ENCODE peak calls at places on chromosome 9, in ten cellular contexts. One of them, this sample, is unnamed. For H3K4me1, the result is how much of the 10 kb centered on the place peaks cover.

GRCh38 chr9:110626109-110626829 is 42.3 kb upstream of the MUSK start:
- DNase-seq in IMR-90: peak
- DNase-seq in ovary: no peak
- DNase-seq in OCI-LY7: no peak
- DNase-seq in colonic mucosa: no peak
- DNase-seq in A549: no peak
- DNase-seq in heart right ventricle: no peak
- DNase-seq in endodermal cell: no peak
- DNase-seq in spleen: no peak
- DNase-seq in fibroblast of lung: peak
- DNase-seq in this sample: no peak

GRCh38 chr9:130996672-130997394 is 12.1 kb upstream of the LAMC3 start:
- DNase-seq in A549: peak
- DNase-seq in endodermal cell: no peak
- DNase-seq in ovary: no peak
- DNase-seq in spleen: no peak
- DNase-seq in OCI-LY7: no peak
- DNase-seq in colonic mucosa: no peak
- DNase-seq in fibroblast of lung: no peak
- DNase-seq in heart right ventricle: no peak
- DNase-seq in IMR-90: no peak
- DNase-seq in this sample: no peak

GRCh38 chr9:133868203-133868602 is 123.9 kb downstream of the VAV2 start:
- DNase-seq in heart right ventricle: no peak
- DNase-seq in IMR-90: no peak
- DNase-seq in ovary: no peak
- DNase-seq in colonic mucosa: no peak
- DNase-seq in OCI-LY7: no peak
- DNase-seq in fibroblast of lung: no peak
- DNase-seq in spleen: no peak
- DNase-seq in A549: no peak
- DNase-seq in endodermal cell: no peak
- DNase-seq in this sample: no peak

GRCh38 chr9:33202018-33202417 is 34.9 kb upstream of the B4GALT1 start:
- DNase-seq in fibroblast of lung: no peak
- DNase-seq in spleen: no peak
- DNase-seq in heart right ventricle: no peak
- DNase-seq in A549: no peak
- DNase-seq in IMR-90: no peak
- DNase-seq in OCI-LY7: no peak
- DNase-seq in colonic mucosa: no peak
- DNase-seq in ovary: no peak
- DNase-seq in endodermal cell: no peak
- DNase-seq in this sample: no peak

GRCh38 chr9:36163049-36163839 is 5.9 kb upstream of the CCIN start:
- DNase-seq in endodermal cell: peak
- DNase-seq in A549: peak
- DNase-seq in OCI-LY7: no peak
- DNase-seq in spleen: no peak
- DNase-seq in ovary: peak
- DNase-seq in colonic mucosa: no peak
- DNase-seq in fibroblast of lung: peak
- DNase-seq in IMR-90: peak
- DNase-seq in heart right ventricle: peak
- DNase-seq in this sample: peak

GRCh38 chr9:91417602-91418218 is 5.9 kb downstream of the NFIL3 start:
- DNase-seq in fibroblast of lung: peak
- DNase-seq in heart right ventricle: no peak
- DNase-seq in IMR-90: no peak
- DNase-seq in OCI-LY7: no peak
- DNase-seq in ovary: no peak
- DNase-seq in colonic mucosa: no peak
- DNase-seq in endodermal cell: no peak
- DNase-seq in A549: no peak
- DNase-seq in spleen: no peak
- DNase-seq in this sample: no peak

GRCh38 chr9:113919825-113920224 is 43.7 kb downstream of the ZNF618 start:
- DNase-seq in spleen: no peak
- DNase-seq in A549: no peak
- DNase-seq in heart right ventricle: no peak
- DNase-seq in ovary: no peak
- DNase-seq in fibroblast of lung: no peak
- DNase-seq in endodermal cell: no peak
- DNase-seq in colonic mucosa: no peak
- DNase-seq in IMR-90: no peak
- DNase-seq in OCI-LY7: no peak
- DNase-seq in this sample: no peak

GRCh38 chr9:88011005-88011766 is 36.9 kb upstream of the CDK20 start:
- DNase-seq in IMR-90: peak
- DNase-seq in A549: peak
- DNase-seq in endodermal cell: no peak
- DNase-seq in heart right ventricle: no peak
- DNase-seq in spleen: no peak
- DNase-seq in ovary: no peak
- DNase-seq in colonic mucosa: no peak
- DNase-seq in fibroblast of lung: peak
- DNase-seq in OCI-LY7: no peak
- DNase-seq in this sample: peak

DNA sequence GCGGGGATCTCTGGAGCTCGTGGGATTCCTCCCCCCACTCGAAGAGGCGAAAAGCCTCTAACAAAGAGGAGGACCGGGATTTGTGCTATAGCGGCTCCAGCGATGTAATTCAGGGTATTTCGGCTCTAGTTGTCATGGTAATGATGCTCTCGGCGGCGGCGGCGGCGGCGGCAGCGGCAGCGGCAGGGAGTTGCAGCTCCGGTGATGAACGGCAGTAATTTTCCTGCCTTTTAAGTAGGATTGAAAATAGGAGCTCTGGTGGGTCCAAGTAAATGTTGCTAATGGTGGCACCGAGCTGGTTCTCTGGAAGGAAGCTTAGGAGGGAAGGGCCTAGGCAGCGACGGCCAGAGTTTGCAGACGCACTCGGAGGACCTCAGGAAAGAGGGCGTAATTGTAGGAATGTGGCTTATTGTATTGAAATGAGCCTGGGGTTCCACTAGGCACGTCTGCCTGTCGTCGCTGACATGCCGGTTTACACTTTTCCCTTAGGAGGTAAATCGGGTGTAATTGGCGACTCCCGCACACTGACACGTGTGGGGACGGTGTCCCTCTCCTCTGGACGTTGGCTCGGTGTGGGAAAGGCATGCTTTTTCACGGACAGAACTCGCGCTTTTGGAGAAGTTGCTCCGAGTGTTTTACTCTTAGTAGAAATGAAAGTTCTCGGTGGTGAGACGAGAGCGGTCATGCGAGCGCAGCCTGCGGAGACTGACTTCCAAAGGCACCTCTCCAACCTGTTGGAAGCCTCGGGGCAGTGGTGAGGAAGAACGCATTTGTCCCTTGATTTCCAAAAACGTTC is 1.1 kb downstream of the NR4A3 start:
- DNase-seq in colonic mucosa: peak
- DNase-seq in IMR-90: peak
- DNase-seq in OCI-LY7: peak
- DNase-seq in heart right ventricle: peak
- DNase-seq in ovary: peak
- DNase-seq in A549: peak
- DNase-seq in endodermal cell: peak
- DNase-seq in spleen: peak
- DNase-seq in fibroblast of lung: peak
- DNase-seq in this sample: peak
- H3K4me1 ChIP-seq in colonic mucosa: under half
- H3K4me1 ChIP-seq in IMR-90: under half
- H3K4me1 ChIP-seq in OCI-LY7: under half
- H3K4me1 ChIP-seq in heart right ventricle: under half
- H3K4me1 ChIP-seq in ovary: under half
- H3K4me1 ChIP-seq in A549: under half
- H3K4me1 ChIP-seq in endodermal cell: under half
- H3K4me1 ChIP-seq in spleen: under half
- H3K4me1 ChIP-seq in fibroblast of lung: under half
- H3K4me1 ChIP-seq in this sample: under half

GRCh38 chr9:14400658-14400995 is 86.7 kb upstream of the NFIB start:
- DNase-seq in A549: peak
- DNase-seq in heart right ventricle: peak
- DNase-seq in OCI-LY7: peak
- DNase-seq in spleen: no peak
- DNase-seq in fibroblast of lung: peak
- DNase-seq in IMR-90: peak
- DNase-seq in colonic mucosa: peak
- DNase-seq in endodermal cell: peak
- DNase-seq in ovary: peak
- DNase-seq in this sample: peak

GRCh38 chr9:14399736-14400657 is 86.1 kb upstream of the NFIB start:
- DNase-seq in endodermal cell: no peak
- DNase-seq in IMR-90: no peak
- DNase-seq in A549: no peak
- DNase-seq in heart right ventricle: no peak
- DNase-seq in spleen: no peak
- DNase-seq in fibroblast of lung: peak
- DNase-seq in ovary: no peak
- DNase-seq in colonic mucosa: no peak
- DNase-seq in OCI-LY7: no peak
- DNase-seq in this sample: no peak

GRCh38 chr9:14406463-14406862 is 92.5 kb upstream of the NFIB start:
- DNase-seq in ovary: no peak
- DNase-seq in A549: no peak
- DNase-seq in endodermal cell: no peak
- DNase-seq in colonic mucosa: no peak
- DNase-seq in spleen: no peak
- DNase-seq in OCI-LY7: no peak
- DNase-seq in fibroblast of lung: no peak
- DNase-seq in IMR-90: no peak
- DNase-seq in heart right ventricle: no peak
- DNase-seq in this sample: no peak

GRCh38 chr9:14405176-14405575 is 91.2 kb upstream of the NFIB start:
- DNase-seq in IMR-90: no peak
- DNase-seq in endodermal cell: no peak
- DNase-seq in fibroblast of lung: no peak
- DNase-seq in spleen: no peak
- DNase-seq in heart right ventricle: no peak
- DNase-seq in OCI-LY7: no peak
- DNase-seq in colonic mucosa: no peak
- DNase-seq in ovary: no peak
- DNase-seq in A549: no peak
- DNase-seq in this sample: no peak

DNA sequence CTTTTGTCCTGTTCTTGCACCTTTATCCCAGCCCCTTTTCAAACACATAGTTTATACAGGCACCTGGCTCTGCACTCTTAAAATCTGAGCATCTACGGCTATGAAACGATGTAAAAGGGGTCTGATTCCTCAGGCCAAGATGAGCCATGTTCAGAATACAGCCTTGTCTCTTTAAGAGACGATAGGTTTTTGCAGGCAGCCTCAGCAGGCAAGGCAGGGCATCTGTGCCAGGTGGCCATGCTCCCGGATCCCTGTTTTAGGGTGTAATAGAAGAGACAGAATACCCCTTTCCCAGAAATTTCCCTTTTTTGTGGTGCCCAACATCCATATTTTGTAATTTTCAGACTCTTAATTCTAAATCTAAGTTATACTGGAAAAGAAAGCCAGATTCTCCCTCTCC is 89.2 kb upstream of the NFIB start:
- DNase-seq in heart right ventricle: no peak
- DNase-seq in A549: no peak
- DNase-seq in endodermal cell: no peak
- DNase-seq in IMR-90: no peak
- DNase-seq in spleen: no peak
- DNase-seq in fibroblast of lung: no peak
- DNase-seq in ovary: no peak
- DNase-seq in colonic mucosa: no peak
- DNase-seq in OCI-LY7: no peak
- DNase-seq in this sample: no peak
- H3K4me3 ChIP-seq in heart right ventricle: no peak
- H3K4me3 ChIP-seq in A549: no peak
- H3K4me3 ChIP-seq in endodermal cell: no peak
- H3K4me3 ChIP-seq in IMR-90: no peak
- H3K4me3 ChIP-seq in spleen: no peak
- H3K4me3 ChIP-seq in fibroblast of lung: no peak
- H3K4me3 ChIP-seq in ovary: no peak
- H3K4me3 ChIP-seq in colonic mucosa: no peak
- H3K4me3 ChIP-seq in OCI-LY7: no peak
- H3K4me3 ChIP-seq in this sample: no peak

DNA sequence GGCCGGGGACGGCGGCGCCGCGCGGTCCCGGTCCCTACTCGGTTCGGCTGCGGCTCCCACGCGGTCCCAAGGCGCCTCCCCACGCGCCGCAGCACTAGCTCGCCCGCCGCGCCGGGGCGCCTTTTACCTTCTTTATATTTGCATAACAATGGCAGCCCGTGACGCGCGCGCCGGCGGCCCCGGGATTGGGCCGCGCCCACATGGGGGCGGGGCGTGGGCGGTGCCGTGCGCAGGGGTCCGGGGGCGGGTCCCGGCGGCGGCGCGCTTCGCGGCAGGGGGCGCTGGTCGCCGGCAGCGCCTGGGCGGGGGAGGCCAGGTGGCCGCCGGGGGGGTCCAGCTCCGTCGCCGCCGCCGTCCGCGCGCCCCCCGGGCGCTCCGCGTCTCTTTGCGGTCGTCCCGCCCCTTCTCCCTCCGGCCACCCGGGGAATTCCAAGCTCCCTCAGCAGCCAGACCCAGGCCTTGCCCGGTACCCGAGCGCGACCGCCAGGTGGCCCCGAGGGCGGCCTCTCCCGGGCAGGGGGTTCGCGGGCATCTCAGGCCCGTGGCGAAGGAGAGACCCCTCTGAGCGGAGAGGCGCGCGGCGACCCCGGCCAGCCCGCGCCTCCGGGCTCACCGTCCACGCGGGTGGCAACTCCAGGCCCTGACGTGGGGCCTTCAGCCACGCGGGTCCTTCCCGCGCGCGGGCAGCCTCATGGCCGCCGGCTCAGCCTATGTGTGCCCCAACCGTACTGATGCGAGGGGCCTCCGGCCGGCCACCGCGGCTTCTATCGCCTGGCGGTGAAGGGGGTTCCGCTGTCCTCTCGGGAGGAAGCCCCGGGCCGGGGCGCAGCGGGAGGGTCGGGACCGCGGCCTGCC is at the start of gene NRARP:
- DNase-seq in heart right ventricle: peak
- DNase-seq in A549: peak
- DNase-seq in OCI-LY7: peak
- DNase-seq in endodermal cell: peak
- DNase-seq in fibroblast of lung: peak
- DNase-seq in spleen: peak
- DNase-seq in IMR-90: peak
- DNase-seq in ovary: peak
- DNase-seq in colonic mucosa: peak
- DNase-seq in this sample: peak
- TF ChIP-seq CTCF in heart right ventricle: peak
- TF ChIP-seq CTCF in A549: peak
- TF ChIP-seq CTCF in OCI-LY7: peak
- TF ChIP-seq CTCF in endodermal cell: peak
- TF ChIP-seq CTCF in fibroblast of lung: peak
- TF ChIP-seq CTCF in spleen: peak
- TF ChIP-seq CTCF in IMR-90: peak
- TF ChIP-seq CTCF in ovary: no peak
- TF ChIP-seq CTCF in colonic mucosa: peak
- TF ChIP-seq CTCF in this sample: peak

DNA sequence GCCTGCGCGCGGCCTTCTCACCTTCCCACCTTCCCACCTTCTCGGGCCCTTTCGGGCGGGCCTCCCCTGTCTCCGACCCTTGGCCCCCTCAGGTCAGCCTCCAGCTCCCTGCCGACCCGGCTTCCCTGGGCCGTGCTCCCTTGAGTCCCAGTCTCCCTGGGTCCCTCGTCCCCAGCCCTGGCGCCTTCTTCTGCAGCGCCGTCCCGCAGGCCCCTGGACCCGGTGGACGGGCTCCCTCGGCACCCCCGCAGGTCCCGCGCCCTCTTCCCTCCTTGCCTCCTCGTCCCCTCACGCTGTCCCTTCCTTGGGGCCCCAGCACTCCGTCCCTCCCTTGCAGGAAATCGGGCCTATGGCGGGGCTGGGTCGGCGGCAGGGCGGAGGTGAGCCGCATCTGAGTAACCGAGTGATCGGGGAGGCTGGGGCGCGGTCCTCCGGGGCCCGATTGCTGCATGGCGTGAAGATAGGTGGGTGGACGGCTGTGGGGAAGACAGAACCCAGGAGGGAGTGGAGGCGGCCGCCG is 7.6 kb downstream of the ARPC5L start:
- DNase-seq in fibroblast of lung: no peak
- DNase-seq in A549: no peak
- DNase-seq in ovary: no peak
- DNase-seq in OCI-LY7: peak
- DNase-seq in colonic mucosa: peak
- DNase-seq in spleen: peak
- DNase-seq in IMR-90: no peak
- DNase-seq in heart right ventricle: no peak
- DNase-seq in endodermal cell: peak
- DNase-seq in this sample: peak
- H3K4me1 ChIP-seq in fibroblast of lung: under half
- H3K4me1 ChIP-seq in A549: under half
- H3K4me1 ChIP-seq in ovary: under half
- H3K4me1 ChIP-seq in OCI-LY7: half or more
- H3K4me1 ChIP-seq in colonic mucosa: under half
- H3K4me1 ChIP-seq in spleen: under half
- H3K4me1 ChIP-seq in IMR-90: under half
- H3K4me1 ChIP-seq in heart right ventricle: half or more
- H3K4me1 ChIP-seq in endodermal cell: under half
- H3K4me1 ChIP-seq in this sample: under half